ENCODE peak calls at places on chromosomes 1 and 21, in ten cellular contexts. L, R, U, Q, N, F, A, J, Y and W are unnamed samples. For H3K4me1, the result is how much of the 10 kb centered on the place peaks cover.

GRCh38 chr1:65362545-65362944 is 53.2 kb downstream of the DNAJC6 start:
- DNase-seq in L (no peak), R (no peak), U (no peak), Q (peak), N (no peak), F (no peak), A (no peak), J (no peak), Y (no peak), W (no peak)

GRCh38 chr1:15578921-15579682 is 5.7 kb downstream of the AGMAT start:
- DNase-seq in L (no peak), R (no peak), U (no peak), Q (no peak), N (peak), F (no peak), A (no peak), J (no peak), Y (no peak), W (no peak)

GRCh38 chr1:109714661-109715372 is 2.8 kb downstream of the GSTM5 start:
- DNase-seq in L (no peak), R (no peak), U (no peak), Q (peak), N (no peak), F (no peak), A (peak), J (no peak), Y (no peak), W (no peak)

GRCh38 chr1:18913065-18913502 is 10.7 kb upstream of the ALDH4A1 start:
- DNase-seq in L (peak), R (peak), U (peak), Q (no peak), N (peak), F (peak), A (peak), J (peak), Y (peak), W (peak)

GRCh38 chr1:67013573-67013972 is 40.4 kb downstream of the SLC35D1 start:
- DNase-seq in L (no peak), R (no peak), U (no peak), Q (no peak), N (no peak), F (no peak), A (peak), J (no peak), Y (no peak), W (no peak)

GRCh38 chr21:40053007-40053406 is 185.8 kb downstream of the PCP4 start:
- DNase-seq in L (no peak), R (peak), U (no peak), Q (no peak), N (no peak), F (peak), A (no peak), J (peak), Y (no peak), W (peak)

GRCh38 chr1:43143441-43143888 is 28.6 kb downstream of the EBNA1BP2 start:
- DNase-seq in L (no peak), R (no peak), U (peak), Q (no peak), N (no peak), F (no peak), A (peak), J (no peak), Y (peak), W (no peak)

GRCh38 chr21:38289697-38290096 is 32.9 kb downstream of the KCNJ15 start:
- DNase-seq in L (no peak), R (no peak), U (peak), Q (no peak), N (no peak), F (peak), A (no peak), J (peak), Y (no peak), W (peak)

GRCh38 chr1:156705918-156706646 is 699 bp upstream of the CRABP2 start:
- DNase-seq in L (peak), R (peak), U (peak), Q (peak), N (peak), F (peak), A (peak), J (peak), Y (peak), W (peak)

DNA sequence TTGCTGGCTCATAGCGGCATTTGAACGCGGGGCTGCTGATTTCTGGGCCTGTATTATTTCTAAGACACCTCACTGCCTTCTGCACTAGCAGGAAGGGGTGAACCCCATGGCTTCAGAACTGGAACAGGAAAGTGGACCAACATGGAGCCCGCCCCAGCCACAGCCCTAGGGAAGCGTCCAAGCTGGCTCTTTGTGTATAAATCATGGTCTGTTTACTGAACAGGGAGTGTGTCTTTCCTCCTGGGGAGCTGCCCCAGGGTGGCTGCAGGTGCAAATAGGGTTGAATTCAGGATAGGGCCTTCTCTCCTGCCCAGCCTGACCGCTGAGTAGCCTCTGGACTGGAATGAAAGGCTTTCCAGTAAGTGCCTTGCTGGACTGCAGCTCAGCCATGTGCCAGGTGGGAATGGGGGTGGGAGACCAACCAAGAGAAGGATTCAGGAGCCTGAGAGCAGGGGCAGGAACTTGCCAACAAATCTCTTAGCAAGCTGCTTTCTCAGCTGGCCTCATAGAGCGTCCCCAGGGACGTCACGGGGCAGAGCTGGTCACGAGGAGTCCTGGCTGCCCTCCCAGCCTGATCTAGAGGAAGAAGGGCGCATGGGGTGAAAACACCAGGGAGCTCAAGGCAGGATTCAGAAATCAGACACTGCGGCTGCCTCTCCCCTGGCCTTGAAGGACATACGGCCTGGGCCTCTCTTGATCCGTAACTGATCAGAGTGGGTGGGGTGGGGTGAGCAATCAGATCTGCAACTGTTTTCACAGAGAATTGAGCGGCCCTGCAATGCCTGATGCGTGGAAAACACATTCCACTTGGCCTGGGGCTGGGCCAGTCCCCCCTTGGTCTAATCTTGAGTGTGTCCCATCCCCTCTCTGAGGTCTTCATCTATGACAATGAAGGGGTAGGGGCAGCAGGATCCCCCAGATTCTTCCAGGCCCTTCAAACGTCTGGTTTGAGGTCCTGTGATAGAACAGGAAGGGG is 56.5 kb upstream of the SELENON start:
- DNase-seq in L (peak), R (peak), U (peak), Q (peak), N (peak), F (peak), A (no peak), J (peak), Y (no peak), W (peak)
- TF ChIP-seq POLR2AphosphoS5 in L (peak), R (no peak), U (no peak), Q (peak), N (peak), F (peak), A (no peak), J (peak), Y (no peak), W (peak)

DNA sequence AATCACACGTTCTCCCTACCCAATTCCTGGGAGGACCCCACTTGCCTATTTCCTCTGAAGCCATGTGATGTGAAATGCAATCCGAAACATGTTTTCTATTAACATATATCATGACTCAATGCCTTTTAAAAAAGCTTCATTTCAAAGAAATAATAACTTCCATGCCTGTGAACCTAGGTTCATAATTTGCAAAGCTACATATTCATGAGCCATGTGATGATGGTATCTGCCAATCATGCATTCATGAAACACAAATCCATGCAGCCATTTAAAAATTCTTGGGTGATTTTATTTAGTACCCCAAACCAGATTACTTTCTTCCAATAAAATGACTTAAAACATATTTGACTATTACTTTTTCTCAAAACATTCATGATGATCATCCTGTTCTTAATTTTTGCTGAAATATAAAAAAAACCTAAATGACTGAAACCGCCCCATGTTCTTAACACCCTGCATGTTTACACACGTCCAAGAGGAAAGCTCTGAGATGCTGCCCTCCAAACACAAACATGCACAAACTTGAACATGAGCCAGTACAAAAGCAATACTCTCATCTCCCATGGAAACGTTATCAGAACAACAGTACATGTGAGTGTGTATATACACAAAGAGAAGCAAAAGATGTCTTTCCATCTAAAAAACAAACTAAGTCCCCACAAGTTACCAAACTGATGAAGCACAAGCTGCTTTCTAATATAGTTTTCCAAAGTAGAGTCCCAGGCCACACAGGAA is 140.1 kb downstream of the TGFBR3 start:
- DNase-seq in L (no peak), R (no peak), U (peak), Q (no peak), N (no peak), F (no peak), A (no peak), J (no peak), Y (no peak), W (no peak)
- H3K4me1 ChIP-seq in L (under half), R (half or more), U (under half), Q (half or more), N (under half), F (under half), A (under half), J (half or more), Y (under half), W (half or more)

GRCh38 chr1:193553562-193553961 is 367.1 kb upstream of the B3GALT2 start:
- DNase-seq in L (no peak), R (no peak), U (no peak), Q (no peak), N (no peak), F (no peak), A (no peak), J (no peak), Y (no peak), W (no peak)
- TF ChIP-seq POLR2AphosphoS5 in L (no peak), R (no peak), U (no peak), Q (no peak), N (no peak), F (no peak), A (no peak), J (no peak), Y (no peak), W (no peak)

DNA sequence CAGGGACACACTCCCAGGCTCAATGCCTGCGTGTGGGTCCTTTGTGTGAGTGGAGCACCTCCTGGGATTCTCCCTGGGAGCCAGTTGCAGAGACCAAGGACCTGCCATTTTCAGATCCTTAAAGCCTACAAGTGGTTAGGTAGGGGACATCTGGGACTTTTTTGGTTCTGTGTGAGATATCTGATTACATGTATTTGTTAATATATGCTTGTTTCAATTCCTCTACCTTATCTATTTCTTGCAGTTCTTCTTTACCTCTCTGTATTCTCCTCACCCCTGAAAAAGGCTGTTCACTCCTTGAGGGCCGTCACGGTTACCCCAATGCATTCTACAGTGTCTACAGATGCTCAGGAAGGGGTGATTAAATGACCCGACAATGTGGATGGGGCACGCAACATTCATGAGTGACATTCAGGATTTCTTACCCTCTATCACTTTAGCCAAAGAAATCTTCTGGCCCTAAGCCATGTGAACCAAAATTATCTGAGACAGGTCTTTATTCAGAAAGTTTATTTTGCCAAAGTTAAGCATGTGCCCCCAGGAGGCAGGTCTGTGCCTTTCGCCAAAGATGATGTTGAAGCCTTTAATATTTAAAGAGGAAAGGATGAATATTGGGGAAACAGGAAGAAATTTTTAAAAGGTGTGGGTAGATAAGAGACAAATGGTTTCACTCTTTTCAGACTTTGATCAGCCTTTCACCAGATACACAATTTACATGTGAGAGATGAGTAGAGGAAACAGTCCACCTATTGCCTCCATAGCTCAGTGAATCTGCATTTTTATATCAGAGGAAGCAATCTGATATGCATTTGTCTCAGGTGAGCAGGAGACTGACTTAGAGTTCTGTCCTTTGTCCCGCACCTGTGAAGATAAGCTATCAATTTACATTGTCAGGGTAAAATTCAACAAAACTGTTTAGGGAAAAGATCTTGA is 44.6 kb upstream of the MPZL1 start:
- DNase-seq in L (no peak), R (no peak), U (no peak), Q (no peak), N (no peak), F (no peak), A (no peak), J (no peak), Y (no peak), W (no peak)
- H3K4me1 ChIP-seq in L (under half), R (under half), U (under half), Q (under half), N (half or more), F (under half), A (under half), J (under half), Y (under half), W (under half)

GRCh38 chr1:33322109-33322508 is 1.2 kb upstream of the A3GALT2 start:
- DNase-seq in L (no peak), R (no peak), U (no peak), Q (no peak), N (peak), F (no peak), A (no peak), J (peak), Y (no peak), W (no peak)
- TF ChIP-seq POLR2AphosphoS5 in L (no peak), R (no peak), U (no peak), Q (peak), N (peak), F (no peak), A (no peak), J (no peak), Y (no peak), W (no peak)